ENCODE peak calls at places on chromosomes 12 and 14, in four cellular contexts. Z is lower lobe of right lung, H is tibial artery, T is sigmoid colon. U is an unnamed sample.

GRCh38 chr12:32115404-32116104 is 8.9 kb downstream of the BICD1 start:
- DNase-seq in T (peak; percentile 96), H (peak; percentile 96), Z (no peak), U (peak; percentile 92)

GRCh38 chr14:52077261-52077984 is 8.6 kb upstream of the NID2 start:
- DNase-seq in H (no peak), Z (no peak), T (no peak), U (no peak)

GRCh38 chr12:41045509-41045908 is 142.6 kb upstream of the PDZRN4 start:
- DNase-seq in Z (no peak), H (no peak), T (no peak), U (no peak)

GRCh38 chr12:12716151-12716844 is 870 bp upstream of the CDKN1B start:
- DNase-seq in Z (no peak), T (no peak), H (peak; percentile 45), U (no peak)

GRCh38 chr12:59699408-59700144 is 103.7 kb downstream of the SLC16A7 start:
- DNase-seq in Z (no peak), T (no peak), H (no peak), U (no peak)

GRCh38 chr14:64930085-64930843 is 12.3 kb downstream of the GPX2 start:
- DNase-seq in H (no peak), Z (no peak), T (no peak), U (no peak)

GRCh38 chr12:111308473-111308872 is 60.4 kb downstream of the PHETA1 start:
- DNase-seq in Z (no peak), H (no peak), T (no peak), U (no peak)

GRCh38 chr14:84874436-84874835 is 655.5 kb upstream of the FLRT2 start:
- DNase-seq in Z (no peak), H (no peak), T (no peak), U (no peak)

GRCh38 chr12:30985814-30986452 is 59.4 kb downstream of the TSPAN11 start:
- DNase-seq in H (no peak), Z (peak; percentile 59), T (no peak), U (no peak)

GRCh38 chr14:64387738-64388532 is at the start of gene MTHFD1:
- DNase-seq in T (peak; percentile 100), Z (peak; percentile 99), H (peak; percentile 100), U (peak; percentile 100)

GRCh38 chr14:73477618-73478266 is 13.0 kb upstream of the RIOX1 start:
- DNase-seq in Z (no peak), T (peak; percentile 44), H (no peak), U (no peak)

GRCh38 chr12:10718279-10718821 is 4.8 kb downstream of the YBX3 start:
- DNase-seq in T (no peak), Z (no peak), H (no peak), U (no peak)
- H3K4me3 ChIP-seq in T (peak overlapping the region; percentile 6), Z (no peak overlapping the region), H (no peak overlapping the region), U (no peak overlapping the region)

GRCh38 chr14:89184952-89185351 is 232.1 kb downstream of the FOXN3 start:
- DNase-seq in Z (no peak), T (no peak), H (no peak), U (no peak)

GRCh38 chr14:89188492-89188891 is 228.5 kb downstream of the FOXN3 start:
- DNase-seq in H (no peak), T (no peak), Z (no peak), U (no peak)

GRCh38 chr14:89186850-89187376 is 230.1 kb downstream of the FOXN3 start:
- DNase-seq in H (no peak), Z (no peak), T (no peak), U (no peak)

GRCh38 chr14:89187501-89187900 is 229.5 kb downstream of the FOXN3 start:
- DNase-seq in T (no peak), Z (no peak), H (no peak), U (no peak)

GRCh38 chr14:89185919-89186849 is 230.8 kb downstream of the FOXN3 start:
- DNase-seq in Z (no peak), T (no peak), H (no peak), U (no peak)
- H3K27ac ChIP-seq in Z (no peak overlapping the region), T (no peak overlapping the region), H (no peak overlapping the region), U (no peak overlapping the region)

GRCh38 chr14:56741325-56741724 is 69.0 kb downstream of the OTX2 start:
- DNase-seq in T (no peak), H (no peak), Z (no peak), U (no peak)

GRCh38 chr14:56742391-56742790 is 67.9 kb downstream of the OTX2 start:
- DNase-seq in Z (no peak), T (no peak), H (no peak), U (no peak)

DNA sequence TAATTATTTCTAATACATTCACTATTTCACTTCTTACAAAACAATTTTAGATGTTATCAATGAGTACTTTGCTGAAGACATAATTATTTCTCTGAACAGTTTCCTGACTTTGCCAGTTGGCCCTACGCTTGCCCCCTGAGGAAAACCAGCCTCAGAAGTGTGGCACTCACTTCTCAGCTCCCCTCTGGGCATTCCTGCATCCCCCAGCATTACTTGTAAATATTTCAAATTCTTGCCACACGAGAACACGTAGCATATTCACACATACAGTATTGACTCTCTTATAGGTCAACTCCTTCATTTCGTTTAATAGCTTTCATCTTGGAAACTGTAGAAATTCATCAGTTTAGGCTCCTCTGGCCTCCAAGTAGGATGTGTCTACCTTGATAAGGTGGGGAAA is 65.2 kb downstream of the OTX2 start:
- DNase-seq in Z (no peak), T (no peak), H (no peak), U (no peak)
- H3K4me3 ChIP-seq in Z (no peak overlapping the region), T (no peak overlapping the region), H (no peak overlapping the region), U (no peak overlapping the region)

GRCh38 chr14:87705439-87705896 is 287.5 kb downstream of the GALC start:
- DNase-seq in T (no peak), Z (no peak), H (no peak), U (no peak)
- H3K27ac ChIP-seq in T (no peak overlapping the region), Z (no peak overlapping the region), H (no peak overlapping the region), U (no peak overlapping the region)

DNA sequence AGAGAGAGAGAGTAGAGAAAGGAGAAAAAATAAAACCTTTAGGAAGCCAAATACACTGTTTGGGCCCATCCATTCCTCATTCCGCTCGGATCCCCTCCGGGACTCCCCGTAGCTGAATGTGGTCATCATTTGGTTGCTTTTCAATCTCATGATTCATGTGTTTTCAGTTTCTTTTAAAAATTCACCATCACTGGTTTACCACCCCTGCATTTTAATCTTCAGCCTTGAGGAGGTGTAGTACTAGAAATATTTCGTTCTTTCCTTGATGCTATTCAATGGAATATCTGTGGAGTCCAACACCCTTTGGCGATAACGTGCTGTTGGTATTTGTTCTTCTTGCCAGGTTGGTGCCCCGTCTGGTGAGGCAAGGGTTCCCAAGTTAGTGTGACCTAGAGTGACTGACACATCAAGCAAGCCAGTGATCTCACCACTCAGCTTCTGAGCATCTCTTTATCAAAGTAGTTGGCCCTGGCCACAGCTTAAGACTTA is 60.1 kb downstream of the PLXNC1 start:
- DNase-seq in H (no peak), Z (no peak), T (no peak), U (no peak)
- H3K4me3 ChIP-seq in H (peak overlapping the region; percentile 37), Z (peak overlapping the region; percentile 24), T (no peak overlapping the region), U (no peak overlapping the region)

GRCh38 chr12:62604373-62604772 is 137.7 kb downstream of the MON2 start:
- DNase-seq in Z (no peak), T (no peak), H (no peak), U (no peak)
- H3K27ac ChIP-seq in Z (peak overlapping the region; percentile 99), T (peak overlapping the region; percentile 100), H (peak overlapping the region; percentile 99), U (peak overlapping the region; percentile 91)

U was measured in RWPE2.